ENCODE peak calls at places on chromosomes 6 and 20, in four cellular contexts. Q is IMR-90; G is left lobe of liver; C is stimulated activated CD4-positive, alpha-beta T cell treated with anti-CD3 and anti-CD28 coated beads, TNF-alpha, amount 100 ng/mL, for 48 hours. R is an unnamed sample.

GRCh38 chr6:435442-436307 is 44.1 kb downstream of the IRF4 start:
- DNase-seq in Q (no peak), G (peak; percentile 40), C (no peak), R (no peak)

GRCh38 chr20:15654208-15654649 is 919.0 kb downstream of the KIF16B start:
- DNase-seq in Q (peak; percentile 49), G (peak; percentile 52), C (no peak), R (no peak)

GRCh38 chr6:43089874-43090556 is 13.9 kb downstream of the PTK7 start:
- DNase-seq in Q (peak; percentile 43), G (no peak), C (no peak), R (no peak)

GRCh38 chr6:136226674-136227377 is 23.3 kb downstream of the MTFR2 start:
- DNase-seq in Q (peak; percentile 74), G (no peak), C (no peak), R (no peak)

GRCh38 chr6:168638497-168639072 is 197.6 kb downstream of the SMOC2 start:
- DNase-seq in Q (no peak), G (no peak), C (no peak), R (no peak)

GRCh38 chr6:65126667-65127066 is 580.4 kb downstream of the EYS start:
- DNase-seq in Q (no peak), G (no peak), C (no peak), R (no peak)

GRCh38 chr6:104954091-104954797 is 2.7 kb upstream of the LIN28B start:
- DNase-seq in Q (no peak), G (no peak), C (no peak), R (no peak)

GRCh38 chr6:159729598-159729997 is 2.3 kb downstream of the WTAP start:
- DNase-seq in Q (peak; percentile 30), G (no peak), C (no peak), R (no peak)

GRCh38 chr6:13615802-13616140 is 636 bp downstream of the NOL7 start:
- DNase-seq in Q (peak; percentile 35), G (peak; percentile 58), C (peak; percentile 38), R (no peak)

GRCh38 chr6:170117111-170117972 is 173.5 kb downstream of the DLL1 start:
- DNase-seq in Q (no peak), G (peak; percentile 30), C (no peak), R (no peak)

GRCh38 chr6:8194499-8194898 is 92.2 kb upstream of the EEF1E1 start:
- DNase-seq in Q (no peak), G (no peak), C (no peak), R (no peak)

GRCh38 chr6:119566546-119567263 is 217.1 kb upstream of the MAN1A1 start:
- DNase-seq in Q (no peak), G (no peak), C (no peak), R (no peak)

GRCh38 chr6:99338188-99338587 is 11.3 kb downstream of the FAXC start:
- DNase-seq in Q (no peak), G (no peak), C (no peak), R (no peak)

GRCh38 chr6:71481801-71482200 is 193.2 kb downstream of the OGFRL1 start:
- DNase-seq in Q (no peak), G (no peak), C (no peak), R (no peak)